ENCODE peak calls at places on chromosomes 13 and 19, in seven cellular contexts. One of them, this sample, is unnamed.
A peak's percentile ranks its signal among the peaks of the same experiment; 100 is the strongest.

GRCh38 chr19:41951686-41952172 is 7.4 kb downstream of the RABAC1 start:
- DNase-seq in aorta: peak; percentile 94
- DNase-seq in uterus: peak; percentile 73
- DNase-seq in GM18507: no peak
- DNase-seq in choroid plexus epithelial cell: peak; percentile 76
- DNase-seq in GM12891: peak; percentile 80
- DNase-seq in activated T-cell treated with anti-CD3 and anti-CD28 coated beads for 4 hours: peak; percentile 92
- DNase-seq in this sample: peak; percentile 13

GRCh38 chr13:87129602-87130300 is 541.4 kb upstream of the SLITRK5 start:
- DNase-seq in aorta: no peak
- DNase-seq in uterus: no peak
- DNase-seq in GM18507: no peak
- DNase-seq in choroid plexus epithelial cell: peak; percentile 78
- DNase-seq in GM12891: no peak
- DNase-seq in activated T-cell treated with anti-CD3 and anti-CD28 coated beads for 4 hours: no peak
- DNase-seq in this sample: peak; percentile 53

GRCh38 chr13:68190826-68191225 is 960.7 kb upstream of the PCDH9 start:
- DNase-seq in aorta: no peak
- DNase-seq in uterus: no peak
- DNase-seq in GM18507: no peak
- DNase-seq in choroid plexus epithelial cell: peak; percentile 53
- DNase-seq in GM12891: no peak
- DNase-seq in activated T-cell treated with anti-CD3 and anti-CD28 coated beads for 4 hours: no peak
- DNase-seq in this sample: peak; percentile 44

GRCh38 chr19:37983916-37984315 is 76.9 kb downstream of the SIPA1L3 start:
- DNase-seq in aorta: peak; percentile 33
- DNase-seq in uterus: no peak
- DNase-seq in GM18507: no peak
- DNase-seq in choroid plexus epithelial cell: no peak
- DNase-seq in GM12891: no peak
- DNase-seq in activated T-cell treated with anti-CD3 and anti-CD28 coated beads for 4 hours: no peak
- DNase-seq in this sample: no peak

GRCh38 chr13:27915301-27916207 is 4.2 kb upstream of the PDX1 start:
- DNase-seq in aorta: no peak
- DNase-seq in uterus: no peak
- DNase-seq in GM18507: no peak
- DNase-seq in choroid plexus epithelial cell: no peak
- DNase-seq in GM12891: no peak
- DNase-seq in activated T-cell treated with anti-CD3 and anti-CD28 coated beads for 4 hours: no peak
- DNase-seq in this sample: no peak

GRCh38 chr19:6066661-6067646 is 43.3 kb downstream of the RFX2 start:
- DNase-seq in aorta: peak; percentile 97
- DNase-seq in uterus: peak; percentile 94
- DNase-seq in GM18507: no peak
- DNase-seq in choroid plexus epithelial cell: peak; percentile 91
- DNase-seq in GM12891: no peak
- DNase-seq in activated T-cell treated with anti-CD3 and anti-CD28 coated beads for 4 hours: no peak
- DNase-seq in this sample: peak; percentile 94

GRCh38 chr19:16234552-16235445 is 37.1 kb downstream of the AP1M1 start:
- DNase-seq in aorta: peak; percentile 64
- DNase-seq in uterus: no peak
- DNase-seq in GM18507: no peak
- DNase-seq in choroid plexus epithelial cell: no peak
- DNase-seq in GM12891: no peak
- DNase-seq in activated T-cell treated with anti-CD3 and anti-CD28 coated beads for 4 hours: no peak
- DNase-seq in this sample: no peak

GRCh38 chr19:56269348-56269747 is 3.2 kb upstream of the EDDM13 start:
- DNase-seq in aorta: no peak
- DNase-seq in uterus: no peak
- DNase-seq in GM18507: no peak
- DNase-seq in choroid plexus epithelial cell: no peak
- DNase-seq in GM12891: no peak
- DNase-seq in activated T-cell treated with anti-CD3 and anti-CD28 coated beads for 4 hours: no peak
- DNase-seq in this sample: no peak

GRCh38 chr19:3950871-3951861 is 18.3 kb downstream of the NMRK2 start:
- DNase-seq in aorta: peak; percentile 87
- DNase-seq in uterus: no peak
- DNase-seq in GM18507: no peak
- DNase-seq in choroid plexus epithelial cell: no peak
- DNase-seq in GM12891: no peak
- DNase-seq in activated T-cell treated with anti-CD3 and anti-CD28 coated beads for 4 hours: no peak
- DNase-seq in this sample: no peak

GRCh38 chr13:76292726-76293125 is 593.5 kb downstream of the KCTD12 start:
- DNase-seq in aorta: no peak
- DNase-seq in uterus: no peak
- DNase-seq in GM18507: no peak
- DNase-seq in choroid plexus epithelial cell: peak; percentile 67
- DNase-seq in GM12891: no peak
- DNase-seq in activated T-cell treated with anti-CD3 and anti-CD28 coated beads for 4 hours: no peak
- DNase-seq in this sample: no peak

GRCh38 chr13:47066261-47066660 is 169.4 kb upstream of the HTR2A start:
- DNase-seq in aorta: no peak
- DNase-seq in uterus: no peak
- DNase-seq in GM18507: no peak
- DNase-seq in choroid plexus epithelial cell: peak; percentile 43
- DNase-seq in GM12891: no peak
- DNase-seq in activated T-cell treated with anti-CD3 and anti-CD28 coated beads for 4 hours: no peak
- DNase-seq in this sample: no peak

GRCh38 chr19:8501547-8501946 is 893 bp downstream of the PRAM1 start:
- DNase-seq in aorta: no peak
- DNase-seq in uterus: no peak
- DNase-seq in GM18507: no peak
- DNase-seq in choroid plexus epithelial cell: no peak
- DNase-seq in GM12891: no peak
- DNase-seq in activated T-cell treated with anti-CD3 and anti-CD28 coated beads for 4 hours: no peak
- DNase-seq in this sample: no peak

GRCh38 chr13:103066079-103066880 is at the start of gene SLC10A2:
- DNase-seq in aorta: no peak
- DNase-seq in uterus: no peak
- DNase-seq in GM18507: no peak
- DNase-seq in choroid plexus epithelial cell: no peak
- DNase-seq in GM12891: no peak
- DNase-seq in activated T-cell treated with anti-CD3 and anti-CD28 coated beads for 4 hours: no peak
- DNase-seq in this sample: no peak

GRCh38 chr13:35475131-35475959 is 1.1 kb downstream of the MAB21L1 start:
- DNase-seq in aorta: peak; percentile 76
- DNase-seq in uterus: no peak
- DNase-seq in GM18507: no peak
- DNase-seq in choroid plexus epithelial cell: peak; percentile 29
- DNase-seq in GM12891: no peak
- DNase-seq in activated T-cell treated with anti-CD3 and anti-CD28 coated beads for 4 hours: no peak
- DNase-seq in this sample: no peak

GRCh38 chr19:35986664-35987570 is 8.1 kb upstream of the SDHAF1 start:
- DNase-seq in aorta: no peak
- DNase-seq in uterus: no peak
- DNase-seq in GM18507: no peak
- DNase-seq in choroid plexus epithelial cell: no peak
- DNase-seq in GM12891: no peak
- DNase-seq in activated T-cell treated with anti-CD3 and anti-CD28 coated beads for 4 hours: no peak
- DNase-seq in this sample: no peak

GRCh38 chr19:18650048-18650435 is 13.2 kb downstream of the KLHL26 start:
- DNase-seq in aorta: peak; percentile 79
- DNase-seq in uterus: peak; percentile 61
- DNase-seq in GM18507: no peak
- DNase-seq in choroid plexus epithelial cell: peak; percentile 89
- DNase-seq in GM12891: no peak
- DNase-seq in activated T-cell treated with anti-CD3 and anti-CD28 coated beads for 4 hours: no peak
- DNase-seq in this sample: no peak

GRCh38 chr13:74218291-74218690 is 84.1 kb upstream of the KLF12 start:
- DNase-seq in aorta: no peak
- DNase-seq in uterus: no peak
- DNase-seq in GM18507: no peak
- DNase-seq in choroid plexus epithelial cell: no peak
- DNase-seq in GM12891: no peak
- DNase-seq in activated T-cell treated with anti-CD3 and anti-CD28 coated beads for 4 hours: no peak
- DNase-seq in this sample: no peak

GRCh38 chr19:21934131-21934530 is 76.6 kb downstream of the ZNF208 start:
- DNase-seq in aorta: no peak
- DNase-seq in uterus: no peak
- DNase-seq in GM18507: no peak
- DNase-seq in choroid plexus epithelial cell: no peak
- DNase-seq in GM12891: no peak
- DNase-seq in activated T-cell treated with anti-CD3 and anti-CD28 coated beads for 4 hours: no peak
- DNase-seq in this sample: no peak

GRCh38 chr13:77811981-77812380 is 106.7 kb downstream of the EDNRB start:
- DNase-seq in aorta: no peak
- DNase-seq in uterus: no peak
- DNase-seq in GM18507: no peak
- DNase-seq in choroid plexus epithelial cell: no peak
- DNase-seq in GM12891: no peak
- DNase-seq in activated T-cell treated with anti-CD3 and anti-CD28 coated beads for 4 hours: no peak
- DNase-seq in this sample: no peak

GRCh38 chr19:6448045-6448444 is 11.5 kb downstream of the SLC25A23 start:
- DNase-seq in aorta: no peak
- DNase-seq in uterus: no peak
- DNase-seq in GM18507: no peak
- DNase-seq in choroid plexus epithelial cell: no peak
- DNase-seq in GM12891: no peak
- DNase-seq in activated T-cell treated with anti-CD3 and anti-CD28 coated beads for 4 hours: no peak
- DNase-seq in this sample: no peak

This sample was measured in RCC 7860.